ENCODE peak calls at places on chromosomes 7 and 10, in six cellular contexts. N is lower leg skin, M is T-helper 2 cell, D is immature natural killer cell, O is G401, U is mucosa of gallbladder. Q is an unnamed sample.

GRCh38 chr10:70726909-70727495 is 54.7 kb downstream of the ADAMTS14 start:
- DNase-seq in N (no peak), M (no peak), D (no peak), O (peak; percentile 10), U (no peak), Q (no peak)

GRCh38 chr7:38321515-38321944 is 48.1 kb upstream of the TARP start:
- DNase-seq in N (no peak), M (no peak), D (no peak), O (no peak), U (no peak), Q (peak; percentile 87)

GRCh38 chr10:6203331-6204062 is 765 bp downstream of the PFKFB3 start:
- DNase-seq in N (peak; percentile 92), M (peak; percentile 73), D (peak; percentile 57), O (peak; percentile 25), U (peak; percentile 57), Q (peak; percentile 96)

GRCh38 chr10:62554632-62555199 is 180.5 kb downstream of the ZNF365 start:
- DNase-seq in N (no peak), M (peak; percentile 54), D (peak; percentile 3), O (peak; percentile 55), U (peak; percentile 12), Q (peak; percentile 57)

GRCh38 chr7:29284586-29285450 is 90.2 kb downstream of the CHN2 start:
- DNase-seq in N (no peak), M (no peak), D (no peak), O (no peak), U (no peak), Q (no peak)

GRCh38 chr7:149879801-149880738 is 6.3 kb downstream of the ATP6V0E2 start:
- DNase-seq in N (peak; percentile 71), M (no peak), D (no peak), O (peak; percentile 97), U (peak; percentile 6), Q (peak; percentile 75)

GRCh38 chr10:97154162-97154561 is 31.6 kb downstream of the SLIT1 start:
- DNase-seq in N (no peak), M (no peak), D (no peak), O (peak; percentile 56), U (no peak), Q (no peak)

GRCh38 chr7:114048386-114049235 is 129.8 kb upstream of the PPP1R3A start:
- DNase-seq in N (no peak), M (peak; percentile 19), D (no peak), O (no peak), U (no peak), Q (peak; percentile 46)

GRCh38 chr10:77474939-77475338 is 162.7 kb downstream of the KCNMA1 start:
- DNase-seq in N (no peak), M (no peak), D (no peak), O (no peak), U (no peak), Q (no peak)

GRCh38 chr7:16421333-16422099 is at the start of gene CRPPA:
- DNase-seq in N (peak; percentile 85), M (peak; percentile 15), D (peak; percentile 46), O (peak; percentile 54), U (peak; percentile 65), Q (no peak)

GRCh38 chr10:68180490-68180889 is 51.4 kb downstream of the ATOH7 start:
- DNase-seq in N (no peak), M (no peak), D (no peak), O (no peak), U (no peak), Q (no peak)

GRCh38 chr10:1738950-1739349 is 1.6 kb upstream of the ADARB2 start:
- DNase-seq in N (no peak), M (no peak), D (no peak), O (no peak), U (no peak), Q (no peak)

GRCh38 chr7:93231264-93231663 is 902 bp upstream of the VPS50 start:
- DNase-seq in N (no peak), M (no peak), D (no peak), O (no peak), U (no peak), Q (no peak)

GRCh38 chr10:5694573-5694972 is 9.9 kb downstream of the TASOR2 start:
- DNase-seq in N (no peak), M (no peak), D (no peak), O (no peak), U (no peak), Q (no peak)

GRCh38 chr7:154899893-154900292 is 103.0 kb downstream of the PAXIP1 start:
- DNase-seq in N (no peak), M (peak; percentile 19), D (no peak), O (no peak), U (no peak), Q (peak; percentile 22)

Q was measured in osteoblast.